ENCODE peak calls at places on chromosome 18, in ten cellular contexts. X is DMS153; O is left lobe of liver; M is skeletal muscle cell; N is globus pallidus; I is stimulated activated CD8-positive, alpha-beta memory T cell treated with anti-CD3 and anti-CD28 coated beads, Interleukin-4, amount 100 ng/mL, for 1 hour; D is NCI-H2081 treated with DMSO at 0.1 percent for 48 hours; F is RWPE1; W is stimulated activated CD4-positive, alpha-beta T cell treated with anti-CD3 and anti-CD28 coated beads, Interleukin-2, amount 100 ng/mL, for 48 hours; K is substantia nigra. P is an unnamed sample.

GRCh38 chr18:7116832-7117389 is 686 bp downstream of the LAMA1 start:
- DNase-seq in K (no peak), O (no peak), F (no peak), I (no peak), M (no peak), N (no peak), D (no peak), X (no peak), W (no peak), P (peak; percentile 60)

GRCh38 chr18:33579147-33579867 is 1.3 kb downstream of the ASXL3 start:
- DNase-seq in N (peak; percentile 53), M (no peak), F (no peak), I (no peak), X (no peak), K (no peak), W (no peak), O (no peak), D (no peak), P (no peak)

GRCh38 chr18:55300469-55301195 is 287.4 kb downstream of the TCF4 start:
- DNase-seq in D (no peak), M (peak; percentile 56), N (no peak), K (no peak), O (no peak), W (no peak), I (no peak), X (no peak), F (no peak), P (peak; percentile 13)

GRCh38 chr18:51030537-51031258 is 685 bp downstream of the SMAD4 start:
- DNase-seq in W (peak; percentile 57), M (no peak), I (peak; percentile 37), F (peak; percentile 46), X (no peak), O (peak; percentile 77), D (no peak), N (peak; percentile 76), K (peak; percentile 70), P (peak; percentile 65)

GRCh38 chr18:10169064-10169562 is 255.3 kb downstream of the VAPA start:
- DNase-seq in F (peak; percentile 18), D (no peak), X (peak; percentile 50), M (peak; percentile 64), O (no peak), W (no peak), I (no peak), K (no peak), N (no peak), P (no peak)

GRCh38 chr18:77254711-77255110 is 5.1 kb downstream of the GALR1 start:
- DNase-seq in W (no peak), K (no peak), O (no peak), I (no peak), N (no peak), F (no peak), X (peak; percentile 32), D (peak; percentile 70), M (no peak), P (no peak)

GRCh38 chr18:48832961-48833700 is 117.6 kb downstream of the SMAD7 start:
- DNase-seq in M (no peak), N (no peak), D (no peak), W (no peak), I (no peak), K (no peak), F (peak; percentile 76), O (peak; percentile 46), X (peak; percentile 43), P (peak; percentile 12)

GRCh38 chr18:22282311-22283235 is 113.2 kb downstream of the GATA6 start:
- DNase-seq in W (no peak), F (peak; percentile 75), I (no peak), D (peak; percentile 1), K (no peak), N (no peak), O (no peak), X (peak; percentile 87), M (peak; percentile 48), P (no peak)

P was measured in WTC11.